ENCODE peak calls at places on chromosomes 4 and X, in four cellular contexts. One of them, this sample, is unnamed.

GRCh38 chr4:76306882-76307669 is 543 bp downstream of the STBD1 start:
- DNase-seq in kidney tubule cell: peak
- DNase-seq in NCI-H524: peak
- DNase-seq in GM03348: peak
- DNase-seq in this sample: no peak

GRCh38 chrX:147898951-147899350 is 12.8 kb upstream of the FMR1 start:
- DNase-seq in kidney tubule cell: no peak
- DNase-seq in GM03348: no peak
- DNase-seq in NCI-H524: no peak
- DNase-seq in this sample: no peak

GRCh38 chr4:76748649-76749048 is 149.3 kb downstream of the SOWAHB start:
- DNase-seq in kidney tubule cell: peak
- DNase-seq in NCI-H524: peak
- DNase-seq in GM03348: no peak
- DNase-seq in this sample: no peak

GRCh38 chr4:8838296-8838695 is 33.3 kb downstream of the HMX1 start:
- DNase-seq in GM03348: no peak
- DNase-seq in NCI-H524: no peak
- DNase-seq in kidney tubule cell: no peak
- DNase-seq in this sample: no peak

GRCh38 chr4:114727426-114727825 is 128.8 kb downstream of the UGT8 start:
- DNase-seq in NCI-H524: no peak
- DNase-seq in GM03348: no peak
- DNase-seq in kidney tubule cell: no peak
- DNase-seq in this sample: no peak

GRCh38 chr4:147749811-147750321 is 18.0 kb downstream of the ARHGAP10 start:
- DNase-seq in GM03348: no peak
- DNase-seq in NCI-H524: no peak
- DNase-seq in kidney tubule cell: peak
- DNase-seq in this sample: no peak

GRCh38 chr4:121108557-121108956 is 36.2 kb upstream of the NDNF start:
- DNase-seq in NCI-H524: no peak
- DNase-seq in kidney tubule cell: no peak
- DNase-seq in GM03348: no peak
- DNase-seq in this sample: no peak

GRCh38 chrX:14095702-14096101 is 66.0 kb upstream of the GEMIN8 start:
- DNase-seq in NCI-H524: no peak
- DNase-seq in kidney tubule cell: peak
- DNase-seq in GM03348: peak
- DNase-seq in this sample: peak

GRCh38 chr4:157204634-157205244 is 15.8 kb upstream of the GRIA2 start:
- DNase-seq in GM03348: peak
- DNase-seq in NCI-H524: no peak
- DNase-seq in kidney tubule cell: peak
- DNase-seq in this sample: no peak

GRCh38 chr4:73815145-73815544 is 21.3 kb upstream of the CXCL6 start:
- DNase-seq in kidney tubule cell: peak
- DNase-seq in GM03348: no peak
- DNase-seq in NCI-H524: no peak
- DNase-seq in this sample: no peak

GRCh38 chrX:136185409-136186022 is 38.2 kb downstream of the FHL1 start:
- DNase-seq in NCI-H524: no peak
- DNase-seq in GM03348: peak
- DNase-seq in kidney tubule cell: peak
- DNase-seq in this sample: no peak

GRCh38 chrX:134171661-134172587 is 65.1 kb upstream of the CCDC160 start:
- DNase-seq in GM03348: peak
- DNase-seq in NCI-H524: peak
- DNase-seq in kidney tubule cell: peak
- DNase-seq in this sample: peak

GRCh38 chr4:8468746-8469535 is 28.4 kb downstream of the TRMT44 start:
- DNase-seq in NCI-H524: no peak
- DNase-seq in kidney tubule cell: peak
- DNase-seq in GM03348: peak
- DNase-seq in this sample: peak

GRCh38 chrX:136778020-136778419 is 2.7 kb downstream of the ARHGEF6 start:
- DNase-seq in GM03348: no peak
- DNase-seq in kidney tubule cell: no peak
- DNase-seq in NCI-H524: no peak
- DNase-seq in this sample: no peak

GRCh38 chrX:3516051-3516541 is 169.6 kb upstream of the MXRA5 start:
- DNase-seq in NCI-H524: no peak
- DNase-seq in kidney tubule cell: no peak
- DNase-seq in GM03348: no peak
- DNase-seq in this sample: no peak